ENCODE peak calls at places on chromosomes 7 and 10, in five cellular contexts. P, Y, I, B and H are unnamed samples. For H3K9me2, the result is how much of the 10 kb centered on the place peaks cover.

GRCh38 chr7:106021211-106022067 is 58.4 kb downstream of the CDHR3 start:
- DNase-seq in I (peak), B (no peak), Y (peak), P (no peak), H (no peak)

GRCh38 chr7:123747089-123747488 is 1.7 kb downstream of the WASL start:
- DNase-seq in I (no peak), P (peak), B (no peak), Y (no peak), H (peak)

GRCh38 chr7:132103718-132104117 is 472.6 kb downstream of the PLXNA4 start:
- DNase-seq in I (no peak), B (no peak), P (no peak), Y (no peak), H (no peak)

GRCh38 chr7:81064446-81064845 is 145.6 kb upstream of the SEMA3C start:
- DNase-seq in P (no peak), Y (no peak), I (no peak), B (no peak), H (no peak)

GRCh38 chr10:50224330-50224952 is 26.9 kb downstream of the ASAH2 start:
- DNase-seq in B (peak), I (peak), Y (peak), P (peak), H (peak)

GRCh38 chr7:3914385-3914784 is 613.3 kb downstream of the SDK1 start:
- DNase-seq in I (no peak), Y (no peak), P (no peak), B (no peak), H (no peak)

GRCh38 chr10:119355930-119356329 is 148.6 kb downstream of the GRK5 start:
- DNase-seq in I (peak), P (peak), B (no peak), Y (no peak), H (no peak)

GRCh38 chr7:143257501-143257900 is 5.7 kb upstream of the GSTK1 start:
- DNase-seq in Y (no peak), I (no peak), P (no peak), B (no peak), H (peak)

GRCh38 chr7:43785425-43785824 is 26.9 kb downstream of the BLVRA start:
- DNase-seq in B (peak), P (no peak), I (no peak), Y (no peak), H (peak)

GRCh38 chr7:105493928-105494325 is 28.1 kb downstream of the PUS7 start:
- DNase-seq in Y (no peak), P (no peak), B (no peak), I (no peak), H (peak)

GRCh38 chr7:16223963-16224707 is 197.2 kb downstream of the CRPPA start:
- DNase-seq in Y (no peak), B (no peak), I (no peak), P (no peak), H (no peak)

GRCh38 chr7:157402911-157403534 is 66.2 kb downstream of the DNAJB6 start:
- DNase-seq in B (no peak), I (no peak), P (no peak), Y (no peak), H (no peak)

GRCh38 chr7:117122536-117122935 is 169.2 kb downstream of the ST7 start:
- DNase-seq in I (no peak), B (no peak), Y (no peak), P (no peak), H (no peak)

GRCh38 chr7:94660006-94660405 is 4.1 kb upstream of the SGCE start:
- DNase-seq in Y (no peak), P (no peak), B (no peak), I (no peak), H (no peak)

GRCh38 chr10:91006001-91006751 is 85.3 kb upstream of the ANKRD1 start:
- DNase-seq in I (peak), P (peak), B (peak), Y (peak), H (peak)

GRCh38 chr7:86008898-86009297 is 634.8 kb upstream of the GRM3 start:
- DNase-seq in P (no peak), Y (no peak), I (peak), B (no peak), H (no peak)

GRCh38 chr10:71253981-71254818 is 41.8 kb downstream of the UNC5B start:
- DNase-seq in I (no peak), B (no peak), Y (no peak), P (no peak), H (no peak)

GRCh38 chr7:121000091-121000983 is 11.8 kb downstream of the CPED1 start:
- DNase-seq in I (no peak), B (no peak), P (no peak), Y (no peak), H (peak)

GRCh38 chr10:89088901-89089300 is 98.3 kb downstream of the FAS start:
- DNase-seq in Y (no peak), I (no peak), P (no peak), B (no peak), H (no peak)

GRCh38 chr7:4171029-4171786 is 510.9 kb upstream of the FOXK1 start:
- DNase-seq in Y (no peak), P (no peak), I (no peak), B (no peak), H (no peak)

GRCh38 chr10:116769791-116770190 is 27.4 kb upstream of the HSPA12A start:
- DNase-seq in B (no peak), P (no peak), Y (no peak), I (no peak), H (peak)

GRCh38 chr10:117938104-117938503 is 108.6 kb downstream of the RAB11FIP2 start:
- DNase-seq in P (no peak), I (no peak), Y (no peak), B (no peak), H (no peak)

GRCh38 chr10:108375691-108376090 is 1211.2 kb upstream of the SORCS1 start:
- DNase-seq in Y (no peak), I (no peak), P (no peak), B (no peak), H (peak)

GRCh38 chr7:41656357-41656756 is 46.5 kb downstream of the INHBA start:
- DNase-seq in I (no peak), Y (peak), B (no peak), P (no peak), H (peak)

GRCh38 chr7:134351424-134351823 is 34.7 kb upstream of the SLC35B4 start:
- DNase-seq in I (no peak), B (no peak), Y (no peak), P (no peak), H (no peak)

GRCh38 chr7:129829677-129830631 is 122.8 kb downstream of the UBE2H start:
- DNase-seq in P (peak), B (no peak), I (peak), Y (peak), H (peak)

GRCh38 chr7:137130751-137131158 is 212.8 kb downstream of the PTN start:
- DNase-seq in P (no peak), I (peak), Y (no peak), B (no peak), H (peak)

GRCh38 chr7:15041226-15041625 is 138.7 kb upstream of the DGKB start:
- DNase-seq in B (no peak), P (no peak), I (no peak), Y (no peak), H (no peak)

GRCh38 chr7:128024154-128024553 is 7.1 kb downstream of the LRRC4 start:
- DNase-seq in Y (peak), B (no peak), I (no peak), P (no peak), H (no peak)

GRCh38 chr7:587769-588168 is 68.1 kb upstream of the PDGFA start:
- DNase-seq in Y (no peak), I (no peak), B (no peak), P (no peak), H (no peak)

GRCh38 chr7:35185908-35186731 is 67.8 kb downstream of the TBX20 start:
- DNase-seq in P (no peak), I (peak), B (no peak), Y (peak), H (peak)

GRCh38 chr10:86962981-86963310 is 4.5 kb downstream of the SNCG start:
- DNase-seq in P (no peak), Y (no peak), I (no peak), B (no peak), H (no peak)

GRCh38 chr7:81600608-81601007 is 169.2 kb downstream of the HGF start:
- DNase-seq in P (no peak), Y (no peak), I (no peak), B (no peak), H (peak)

GRCh38 chr7:158517072-158517471 is 70.6 kb downstream of the PTPRN2 start:
- DNase-seq in Y (no peak), I (no peak), P (no peak), B (no peak), H (no peak)

GRCh38 chr7:158520825-158521224 is 66.8 kb downstream of the PTPRN2 start:
- DNase-seq in P (no peak), I (no peak), Y (no peak), B (no peak), H (no peak)

GRCh38 chr7:158516524-158516923 is 71.1 kb downstream of the PTPRN2 start:
- DNase-seq in B (no peak), P (no peak), Y (no peak), I (no peak), H (no peak)

GRCh38 chr7:158518915-158519640 is 68.5 kb downstream of the PTPRN2 start:
- DNase-seq in Y (no peak), B (no peak), P (no peak), I (no peak), H (no peak)

GRCh38 chr7:158517571-158517970 is 70.1 kb downstream of the PTPRN2 start:
- DNase-seq in Y (no peak), B (no peak), I (no peak), P (no peak), H (no peak)
- H3K9me2 ChIP-seq in Y (under half), B (under half), I (under half), P (under half), H (under half)

GRCh38 chr10:123704812-123705211 is 38.7 kb downstream of the GPR26 start:
- DNase-seq in B (no peak), P (no peak), I (peak), Y (no peak), H (no peak)

GRCh38 chr10:123704076-123704475 is 37.9 kb downstream of the GPR26 start:
- DNase-seq in B (no peak), I (no peak), P (no peak), Y (no peak), H (no peak)

DNA sequence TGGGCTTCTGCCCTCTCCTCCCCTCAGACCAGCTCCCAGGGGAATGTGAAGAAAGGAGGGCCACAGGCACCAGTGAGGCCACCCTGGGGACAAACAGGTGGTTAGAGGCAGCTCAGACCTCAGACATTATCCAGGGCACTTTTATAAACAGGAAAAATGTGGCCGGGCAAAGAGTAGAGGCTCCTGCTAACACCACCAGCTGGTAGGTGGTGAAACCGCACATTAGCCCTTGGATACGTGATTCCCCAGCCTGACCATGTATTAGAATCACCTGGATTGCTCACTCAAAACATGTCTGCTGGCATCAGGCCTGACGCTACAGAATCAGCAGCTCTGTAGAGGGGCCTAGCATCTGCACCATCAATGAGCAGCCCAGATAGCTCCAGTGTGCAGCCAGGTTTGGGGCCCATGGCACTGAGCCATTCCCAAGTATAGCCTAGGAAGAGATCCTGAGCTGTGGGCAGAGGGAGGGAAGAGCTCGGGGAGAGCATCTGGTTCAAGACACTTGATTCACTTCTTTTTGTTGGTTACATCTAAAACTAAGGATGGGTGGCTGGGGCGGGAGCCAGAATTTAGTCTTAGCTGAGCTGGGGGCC is 37.1 kb downstream of the GPR26 start:
- DNase-seq in Y (no peak), P (no peak), B (no peak), I (peak), H (no peak)
- H3K4me3 ChIP-seq in Y (no peak), P (no peak), B (no peak), I (no peak), H (no peak)

GRCh38 chr10:85891471-85891870 is 475.1 kb downstream of the GRID1 start:
- DNase-seq in P (no peak), I (peak), B (no peak), Y (no peak), H (no peak)
- H3K9me2 ChIP-seq in P (under half), I (under half), B (under half), Y (under half), H (under half)

GRCh38 chr7:73919694-73920375 is 58.9 kb downstream of the TMEM270 start:
- DNase-seq in I (no peak), B (no peak), P (no peak), Y (peak), H (no peak)
- H3K4me3 ChIP-seq in I (peak), B (no peak), P (no peak), Y (no peak), H (no peak)

DNA sequence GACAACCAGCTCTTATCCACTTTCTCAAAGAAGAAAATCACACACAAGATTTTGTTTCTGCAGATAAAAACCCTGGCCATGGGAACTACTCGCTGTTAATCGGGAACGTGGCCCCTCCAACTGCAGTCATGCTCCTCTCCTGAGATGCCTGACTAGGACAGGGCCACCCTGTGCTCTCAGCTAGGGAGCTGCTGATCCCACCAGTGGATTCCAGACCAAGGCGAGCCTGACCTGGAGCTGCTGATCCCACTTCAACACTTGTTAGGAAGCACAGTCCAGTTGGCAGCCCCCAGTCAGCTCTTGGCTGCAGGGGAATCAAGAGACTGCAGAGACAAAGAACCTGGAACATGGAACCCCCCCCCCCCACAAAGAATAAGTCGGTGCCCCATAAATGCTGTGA is 474.3 kb upstream of the MGMT start:
- DNase-seq in P (no peak), Y (no peak), B (no peak), I (no peak), H (no peak)
- H3K9me2 ChIP-seq in P (under half), Y (under half), B (under half), I (under half), H (under half)

GRCh38 chr10:109899578-109900355 is 23.5 kb downstream of the XPNPEP1 start:
- DNase-seq in I (no peak), P (no peak), Y (no peak), B (no peak), H (peak)
- H3K4me3 ChIP-seq in I (no peak), P (no peak), Y (no peak), B (no peak), H (peak)

GRCh38 chr10:124650820-124651401 is 93.3 kb downstream of the FAM53B start:
- DNase-seq in I (peak), B (no peak), Y (no peak), P (no peak), H (no peak)

GRCh38 chr10:124651402-124651887 is 92.7 kb downstream of the FAM53B start:
- DNase-seq in B (no peak), I (no peak), P (no peak), Y (no peak), H (no peak)

GRCh38 chr10:124649209-124649608 is 95.0 kb downstream of the FAM53B start:
- DNase-seq in B (no peak), I (no peak), P (no peak), Y (peak), H (peak)

GRCh38 chr10:124648738-124649137 is 95.4 kb downstream of the FAM53B start:
- DNase-seq in I (no peak), Y (peak), P (no peak), B (no peak), H (peak)

GRCh38 chr10:124650263-124650662 is 93.9 kb downstream of the FAM53B start:
- DNase-seq in I (no peak), Y (no peak), P (no peak), B (no peak), H (no peak)
- H3K9me2 ChIP-seq in I (under half), Y (under half), P (under half), B (under half), H (under half)

GRCh38 chr10:48605264-48605615 is 367 bp upstream of the ARHGAP22 start:
- DNase-seq in Y (no peak), B (no peak), I (no peak), P (no peak), H (peak)
- H3K4me3 ChIP-seq in Y (peak), B (peak), I (peak), P (no peak), H (peak)

DNA sequence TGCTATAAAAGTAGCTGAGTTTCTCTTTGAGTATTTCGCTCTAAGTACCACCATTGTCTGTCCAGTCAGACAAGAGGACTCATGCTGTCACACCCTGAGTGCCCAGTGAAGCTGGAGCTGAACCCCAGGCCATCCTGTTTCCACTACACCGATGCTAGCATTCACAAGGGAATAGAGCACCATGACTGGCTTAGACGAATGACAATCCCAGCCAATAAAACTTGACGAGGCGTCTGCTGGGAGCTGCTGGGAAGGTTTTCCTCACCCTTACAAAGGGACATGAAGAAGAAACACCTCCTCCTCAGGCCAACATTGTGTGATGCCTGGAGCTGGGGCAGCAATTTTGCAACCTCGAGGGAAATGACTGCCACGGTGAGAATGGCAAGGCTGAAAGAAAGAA is 17.5 kb upstream of the SLIT1 start:
- DNase-seq in P (no peak), I (no peak), Y (no peak), B (no peak), H (no peak)
- H3K9me2 ChIP-seq in P (under half), I (under half), Y (under half), B (under half), H (under half)

DNA sequence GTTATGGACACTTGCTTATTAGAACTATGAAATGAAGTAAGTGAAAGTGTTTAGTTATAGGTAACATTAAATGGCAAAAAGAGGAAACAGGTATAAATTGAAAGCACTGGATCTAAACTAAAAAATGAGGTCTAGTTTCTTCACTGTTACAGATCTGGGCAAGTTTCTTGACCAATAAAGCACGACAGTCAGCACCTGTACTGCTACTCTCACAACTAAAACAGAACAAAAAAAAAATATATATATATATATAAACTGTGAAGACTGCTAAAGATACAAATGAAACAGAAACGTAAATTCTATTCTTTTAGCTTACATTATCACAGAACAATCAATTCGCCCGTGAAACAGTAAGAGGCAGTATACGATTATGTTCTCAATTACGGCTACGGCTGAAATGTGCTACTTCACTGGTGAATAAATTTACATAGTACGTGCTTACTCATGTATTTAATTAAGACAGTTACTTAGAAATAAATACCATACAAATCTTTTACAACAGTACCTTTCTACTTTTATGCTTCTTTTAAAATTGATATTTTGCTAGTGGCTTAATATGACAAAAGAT is 4.2 kb downstream of the AHR start:
- DNase-seq in B (no peak), Y (no peak), P (no peak), I (peak), H (peak)
- H3K4me3 ChIP-seq in B (no peak), Y (no peak), P (no peak), I (no peak), H (peak)